ENCODE peak calls at places on chromosomes 11 and 22, in eight cellular contexts. V, K, R, A, U, N, O and M are unnamed samples. For H3K27me3, the result is how much of the 10 kb centered on the place peaks cover.

GRCh38 chr11:11975201-11976092 is 33.0 kb downstream of the DKK3 start:
- DNase-seq in V (no peak), K (no peak), R (no peak), A (no peak), U (peak), N (no peak), O (no peak), M (no peak)

GRCh38 chr11:18429349-18429748 is 17.2 kb downstream of the LDHC start:
- DNase-seq in V (no peak), K (no peak), R (no peak), A (no peak), U (no peak), N (no peak), O (no peak), M (no peak)

GRCh38 chr11:3021125-3021524 is 29.0 kb upstream of the NAP1L4 start:
- DNase-seq in V (no peak), K (peak), R (no peak), A (peak), U (no peak), N (no peak), O (no peak), M (peak)

GRCh38 chr11:108302121-108302785 is 79.4 kb downstream of the ATM start:
- DNase-seq in V (no peak), K (no peak), R (no peak), A (no peak), U (no peak), N (no peak), O (no peak), M (peak)

GRCh38 chr11:104946907-104947306 is 21.5 kb downstream of the CASP4 start:
- DNase-seq in V (no peak), K (peak), R (no peak), A (no peak), U (no peak), N (no peak), O (no peak), M (peak)

GRCh38 chr11:111718436-111719325 is 47.5 kb downstream of the PPP2R1B start:
- DNase-seq in V (no peak), K (peak), R (no peak), A (peak), U (no peak), N (no peak), O (no peak), M (peak)

GRCh38 chr11:2581931-2582435 is 117.8 kb downstream of the KCNQ1OT1 start:
- DNase-seq in V (peak), K (no peak), R (no peak), A (peak), U (peak), N (peak), O (no peak), M (no peak)

GRCh38 chr11:10388574-10388973 is 66.5 kb upstream of the AMPD3 start:
- DNase-seq in V (peak), K (no peak), R (peak), A (no peak), U (peak), N (no peak), O (no peak), M (no peak)

GRCh38 chr11:126063510-126063858 is 818 bp upstream of the CDON start:
- DNase-seq in V (no peak), K (no peak), R (no peak), A (no peak), U (no peak), N (no peak), O (no peak), M (no peak)

GRCh38 chr11:68127791-68128681 is 6.8 kb upstream of the CHKA start:
- DNase-seq in V (peak), K (peak), R (no peak), A (peak), U (peak), N (no peak), O (no peak), M (no peak)

GRCh38 chr11:61598886-61599868 is 18.3 kb upstream of the SYT7 start:
- DNase-seq in V (peak), K (no peak), R (no peak), A (no peak), U (peak), N (no peak), O (no peak), M (peak)

GRCh38 chr22:23243006-23243573 is 62.8 kb downstream of the BCR start:
- DNase-seq in V (no peak), K (no peak), R (no peak), A (no peak), U (peak), N (no peak), O (no peak), M (no peak)

GRCh38 chr22:49776891-49777290 is 50.8 kb downstream of the BRD1 start:
- DNase-seq in V (no peak), K (no peak), R (no peak), A (no peak), U (no peak), N (no peak), O (no peak), M (no peak)

GRCh38 chr11:64120951-64121569 is 44.9 kb downstream of the MACROD1 start:
- DNase-seq in V (no peak), K (no peak), R (no peak), A (peak), U (peak), N (no peak), O (no peak), M (peak)

GRCh38 chr11:62532096-62532495 is 14.5 kb downstream of the AHNAK start:
- DNase-seq in V (no peak), K (no peak), R (no peak), A (no peak), U (no peak), N (no peak), O (no peak), M (no peak)

GRCh38 chr11:65903715-65904114 is 3.5 kb upstream of the FOSL1 start:
- DNase-seq in V (no peak), K (no peak), R (no peak), A (no peak), U (no peak), N (no peak), O (no peak), M (no peak)

GRCh38 chr22:33631777-33632176 is 288.5 kb downstream of the LARGE1 start:
- DNase-seq in V (no peak), K (no peak), R (no peak), A (no peak), U (no peak), N (no peak), O (no peak), M (no peak)

GRCh38 chr22:21829523-21829922 is 37.9 kb downstream of the MAPK1 start:
- DNase-seq in V (no peak), K (no peak), R (no peak), A (no peak), U (no peak), N (no peak), O (no peak), M (no peak)

GRCh38 chr11:77284476-77285468 is 16.7 kb downstream of the GDPD4 start:
- DNase-seq in V (no peak), K (no peak), R (no peak), A (no peak), U (no peak), N (no peak), O (no peak), M (no peak)

GRCh38 chr22:43992331-43992821 is 31.7 kb upstream of the PARVB start:
- DNase-seq in V (no peak), K (no peak), R (no peak), A (no peak), U (no peak), N (no peak), O (peak), M (no peak)

GRCh38 chr11:82225502-82225901 is 508.2 kb downstream of the FAM181B start:
- DNase-seq in V (no peak), K (no peak), R (no peak), A (no peak), U (no peak), N (no peak), O (no peak), M (no peak)

GRCh38 chr11:28835790-28836189 is 727.6 kb downstream of the METTL15 start:
- DNase-seq in V (no peak), K (peak), R (no peak), A (no peak), U (no peak), N (no peak), O (no peak), M (peak)

GRCh38 chr11:111021131-111021530 is 224.4 kb upstream of the POU2AF2 start:
- DNase-seq in V (no peak), K (no peak), R (no peak), A (no peak), U (peak), N (no peak), O (no peak), M (no peak)

GRCh38 chr22:50600967-50601668 is 525 bp downstream of the MAPK8IP2 start:
- DNase-seq in V (peak), K (no peak), R (no peak), A (no peak), U (no peak), N (no peak), O (no peak), M (no peak)

GRCh38 chr22:19805821-19806212 is 45.2 kb downstream of the TBX1 start:
- DNase-seq in V (no peak), K (peak), R (peak), A (peak), U (peak), N (no peak), O (no peak), M (peak)

GRCh38 chr11:65208785-65209710 is 27.3 kb downstream of the CAPN1 start:
- DNase-seq in V (no peak), K (no peak), R (peak), A (no peak), U (no peak), N (no peak), O (no peak), M (no peak)

GRCh38 chr11:78940500-78941225 is 366.0 kb upstream of the NARS2 start:
- DNase-seq in V (no peak), K (no peak), R (no peak), A (no peak), U (no peak), N (no peak), O (no peak), M (no peak)

GRCh38 chr11:9566561-9567063 is 6.9 kb upstream of the WEE1 start:
- DNase-seq in V (no peak), K (no peak), R (no peak), A (no peak), U (no peak), N (no peak), O (no peak), M (no peak)

GRCh38 chr11:130780437-130780836 is 135.8 kb downstream of the SNX19 start:
- DNase-seq in V (no peak), K (no peak), R (no peak), A (no peak), U (no peak), N (no peak), O (no peak), M (no peak)

GRCh38 chr11:69657911-69658605 is 17.1 kb downstream of the LTO1 start:
- DNase-seq in V (peak), K (peak), R (no peak), A (no peak), U (peak), N (no peak), O (no peak), M (no peak)

GRCh38 chr11:10930224-10930960 is 72.5 kb upstream of the ZBED5 start:
- DNase-seq in V (no peak), K (peak), R (no peak), A (peak), U (no peak), N (no peak), O (no peak), M (no peak)

GRCh38 chr11:26916805-26917204 is 77.1 kb upstream of the FIBIN start:
- DNase-seq in V (no peak), K (no peak), R (no peak), A (no peak), U (no peak), N (no peak), O (no peak), M (no peak)

GRCh38 chr22:19995611-19996339 is 20.8 kb downstream of the ARVCF start:
- DNase-seq in V (no peak), K (peak), R (no peak), A (no peak), U (peak), N (no peak), O (no peak), M (no peak)

GRCh38 chr22:22150457-22150856 is 94.1 kb upstream of the VPREB1 start:
- DNase-seq in V (no peak), K (no peak), R (no peak), A (no peak), U (no peak), N (no peak), O (no peak), M (no peak)

GRCh38 chr11:64571410-64572091 is 19.5 kb upstream of the SLC22A12 start:
- DNase-seq in V (peak), K (no peak), R (no peak), A (no peak), U (no peak), N (no peak), O (no peak), M (peak)

GRCh38 chr22:46286941-46287872 is 9.5 kb upstream of the GTSE1 start:
- DNase-seq in V (no peak), K (no peak), R (no peak), A (peak), U (peak), N (no peak), O (no peak), M (no peak)
- H3K4me3 ChIP-seq in V (no peak), K (no peak), R (no peak), A (no peak), U (peak), N (no peak), O (no peak), M (no peak)

DNA sequence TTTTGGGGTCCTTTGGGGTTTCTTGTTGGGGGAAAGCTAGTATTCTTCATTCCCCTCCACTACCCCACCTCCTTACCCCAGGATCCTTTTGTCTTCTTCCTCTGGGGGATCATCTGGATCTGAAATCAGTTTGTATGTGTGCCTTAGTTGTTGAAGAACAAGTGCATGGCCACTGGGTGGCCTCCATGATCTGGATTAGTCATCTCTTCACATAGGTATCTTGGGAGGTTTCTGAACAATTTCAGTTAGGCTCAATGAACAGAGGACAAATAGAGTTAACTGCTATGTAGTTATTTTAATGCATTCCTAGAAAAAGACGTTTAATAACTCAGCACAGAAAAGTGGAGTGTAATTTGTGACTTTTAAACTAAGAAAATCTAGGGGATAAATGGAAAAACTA is 7.1 kb upstream of the VWA5A start:
- DNase-seq in V (no peak), K (peak), R (no peak), A (peak), U (no peak), N (no peak), O (no peak), M (peak)
- TF ChIP-seq CTCF in V (no peak), K (peak), R (no peak), A (no peak), U (no peak), N (no peak), O (peak), M (peak)

DNA sequence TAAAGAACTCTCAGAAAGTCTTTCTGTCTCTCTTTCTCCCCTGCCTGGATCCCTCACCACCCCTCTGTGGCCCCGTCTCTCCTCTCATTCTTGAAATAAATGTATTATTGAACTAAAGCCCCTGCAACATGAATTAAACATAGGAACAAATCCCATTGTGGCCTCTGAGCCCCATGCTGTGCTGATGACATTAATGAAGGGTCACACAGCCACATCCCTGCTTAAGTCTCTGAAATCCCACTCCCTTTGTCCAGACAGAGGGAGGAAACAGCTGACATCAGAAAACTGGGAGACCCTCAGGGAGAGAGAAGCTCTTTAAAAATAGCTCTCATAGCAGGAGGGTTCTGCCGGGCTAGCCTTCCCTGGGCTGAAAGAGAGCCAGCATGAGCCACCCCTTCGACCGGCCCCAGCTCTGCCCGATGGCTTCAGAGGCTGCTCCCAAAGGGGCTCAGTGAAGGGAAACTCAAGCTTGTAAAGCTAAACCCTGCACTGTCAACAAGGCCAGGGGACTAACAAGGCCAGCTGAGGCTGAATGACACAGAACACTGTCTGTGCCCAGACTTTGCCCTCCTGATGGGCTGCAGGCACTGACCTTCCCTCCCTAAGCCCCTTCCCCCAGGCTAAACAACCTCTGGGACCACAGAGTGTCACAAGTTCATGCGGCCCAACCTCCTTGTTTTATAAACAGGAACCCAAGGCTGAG is 164.0 kb downstream of the CHST1 start:
- DNase-seq in V (no peak), K (no peak), R (no peak), A (no peak), U (no peak), N (no peak), O (no peak), M (no peak)
- H3K27me3 ChIP-seq in V (under half), K (under half), R (under half), A (under half), U (under half), N (under half), O (under half), M (under half)

GRCh38 chr22:46149493-46149997 is 781 bp upstream of the PPARA start:
- DNase-seq in V (peak), K (peak), R (peak), A (peak), U (peak), N (peak), O (no peak), M (no peak)
- H3K4me3 ChIP-seq in V (peak), K (peak), R (peak), A (peak), U (peak), N (peak), O (peak), M (peak)

DNA sequence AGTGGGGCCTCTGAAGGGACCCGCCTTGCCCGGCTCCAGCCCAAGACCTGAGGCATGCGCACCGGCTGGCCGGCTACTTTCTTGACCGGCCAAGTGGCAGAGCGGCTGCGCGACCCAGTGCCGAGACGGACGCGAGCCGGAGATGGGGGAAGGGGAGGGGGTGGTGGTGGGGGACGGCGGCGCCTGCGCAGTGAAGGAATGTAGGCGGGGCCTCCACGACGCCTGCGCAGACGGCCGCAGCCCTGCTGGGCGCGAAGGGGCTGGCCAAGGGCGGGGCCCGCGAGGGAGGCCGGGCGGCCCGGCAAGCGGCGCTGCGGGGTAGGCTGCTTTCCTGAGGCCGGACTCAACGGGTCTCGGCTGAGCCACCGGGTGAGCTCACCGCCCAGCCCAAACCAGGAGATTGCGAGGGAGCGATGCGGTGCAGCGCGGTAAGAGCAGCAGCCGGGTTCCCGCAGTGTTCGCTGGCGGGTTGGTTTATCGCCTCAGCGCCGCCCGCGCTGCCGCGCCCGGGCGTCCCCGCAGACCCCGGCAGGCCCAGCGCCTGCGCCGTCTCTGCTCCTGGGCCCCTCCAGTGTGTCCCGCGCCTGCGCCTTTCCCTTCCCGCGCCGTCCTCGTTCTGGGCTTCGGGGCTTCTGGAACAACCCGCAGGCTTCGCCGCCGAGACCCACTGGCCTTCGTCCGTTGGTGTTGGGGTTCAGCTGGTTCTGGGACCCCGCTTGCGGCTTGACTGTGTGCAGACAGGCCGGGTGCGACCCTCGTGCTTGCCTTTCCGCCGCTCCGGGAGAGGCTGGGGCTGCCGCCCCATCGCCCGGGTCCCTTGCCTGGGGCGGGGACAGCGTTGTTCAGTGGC is at the start of gene SPECC1L:
- DNase-seq in V (peak), K (peak), R (peak), A (peak), U (peak), N (peak), O (peak), M (peak)
- TF ChIP-seq CTCF in V (no peak), K (peak), R (no peak), A (no peak), U (peak), N (no peak), O (peak), M (no peak)

DNA sequence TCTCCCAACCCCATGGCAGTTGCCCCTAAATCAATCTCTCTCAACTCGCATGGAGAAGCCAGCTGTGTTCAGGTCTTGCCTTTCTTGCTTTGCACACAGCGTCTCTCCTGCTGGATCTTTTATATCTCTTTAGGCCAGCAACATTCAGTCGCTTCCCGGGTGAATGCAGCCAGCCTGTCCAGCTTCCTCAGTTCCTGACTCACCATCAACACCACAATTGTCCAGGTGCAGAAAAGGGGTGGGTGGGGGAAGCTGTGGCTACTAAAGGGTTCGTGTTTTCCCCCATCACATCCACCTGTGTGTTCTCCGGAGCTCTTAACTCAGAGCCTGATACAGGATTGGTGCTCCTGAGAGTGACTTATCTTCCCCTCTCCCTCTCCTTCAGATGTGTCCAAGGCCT is 116.5 kb downstream of the HIPK3 start:
- DNase-seq in V (no peak), K (no peak), R (no peak), A (no peak), U (no peak), N (no peak), O (no peak), M (no peak)
- H3K27me3 ChIP-seq in V (under half), K (under half), R (under half), A (under half), U (under half), N (under half), O (under half), M (under half)